ENCODE peak calls at places on chromosomes 1 and 21, in four cellular contexts. B is IMR-90; M is CD8-positive, alpha-beta T cell; P is cardiac fibroblast. R is an unnamed sample.

GRCh38 chr1:238951809-238952208 is 434.6 kb upstream of the CHRM3 start:
- DNase-seq in M (no peak), B (peak), P (peak), R (no peak)

GRCh38 chr1:5906966-5907365 is 85.3 kb downstream of the NPHP4 start:
- DNase-seq in P (no peak), B (no peak), M (no peak), R (no peak)

GRCh38 chr1:46657775-46658174 is 10.4 kb downstream of the ATPAF1 start:
- DNase-seq in M (no peak), B (no peak), P (no peak), R (no peak)

GRCh38 chr21:33403786-33404571 is 766 bp downstream of the IFNGR2 start:
- DNase-seq in P (peak), B (peak), M (peak), R (peak)

GRCh38 chr1:94804442-94804837 is 15.7 kb upstream of the SLC44A3 start:
- DNase-seq in M (no peak), P (no peak), B (no peak), R (no peak)

GRCh38 chr1:163213626-163214025 is 10.9 kb upstream of the RGS5 start:
- DNase-seq in B (no peak), M (no peak), P (no peak), R (no peak)

GRCh38 chr1:191674780-191675179 is 483.5 kb upstream of the RGS18 start:
- DNase-seq in B (no peak), M (no peak), P (no peak), R (no peak)

GRCh38 chr1:94247146-94248094 is 10.0 kb upstream of the ARHGAP29 start:
- DNase-seq in P (peak), B (peak), M (peak), R (peak)

GRCh38 chr1:44747878-44748277 is 8.2 kb downstream of the KIF2C start:
- DNase-seq in B (no peak), M (no peak), P (peak), R (no peak)

DNA sequence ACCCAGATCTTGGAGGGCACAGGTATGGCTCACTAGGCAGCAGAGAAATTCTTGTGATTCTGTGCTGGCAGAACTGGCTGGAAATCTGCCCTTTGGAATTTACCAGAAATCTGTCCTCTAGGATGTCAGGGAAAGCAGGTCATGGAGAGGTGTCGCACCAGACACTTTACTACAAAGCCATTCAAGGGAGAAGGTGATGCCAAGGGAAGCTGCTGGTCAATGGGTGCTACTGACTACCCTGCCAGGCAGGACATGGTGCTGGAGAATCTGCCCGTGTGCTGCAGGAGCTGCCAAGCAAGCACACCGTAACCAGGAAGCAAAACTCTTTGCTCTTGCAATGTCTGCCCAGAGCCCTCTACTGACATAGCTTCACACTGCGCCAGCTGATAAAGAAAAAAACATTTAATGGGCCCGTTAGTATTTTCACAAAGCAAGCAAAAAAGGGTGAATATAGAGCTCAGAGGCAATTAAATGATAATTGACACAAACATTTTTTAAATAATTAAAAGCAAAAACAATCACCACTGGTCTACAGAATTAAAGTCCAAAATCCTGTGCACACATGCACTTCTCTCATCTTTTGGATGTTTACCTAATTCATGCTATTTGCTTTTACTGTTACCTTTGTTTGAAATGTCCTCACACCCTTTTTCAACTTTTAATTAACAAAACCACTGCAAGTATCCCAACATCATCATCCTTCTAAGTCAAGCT is 7.2 kb upstream of the FBXO28 start:
- DNase-seq in B (peak), M (no peak), P (peak), R (peak)
- TF ChIP-seq CTCF in B (peak), M (no peak), P (peak), R (peak)

DNA sequence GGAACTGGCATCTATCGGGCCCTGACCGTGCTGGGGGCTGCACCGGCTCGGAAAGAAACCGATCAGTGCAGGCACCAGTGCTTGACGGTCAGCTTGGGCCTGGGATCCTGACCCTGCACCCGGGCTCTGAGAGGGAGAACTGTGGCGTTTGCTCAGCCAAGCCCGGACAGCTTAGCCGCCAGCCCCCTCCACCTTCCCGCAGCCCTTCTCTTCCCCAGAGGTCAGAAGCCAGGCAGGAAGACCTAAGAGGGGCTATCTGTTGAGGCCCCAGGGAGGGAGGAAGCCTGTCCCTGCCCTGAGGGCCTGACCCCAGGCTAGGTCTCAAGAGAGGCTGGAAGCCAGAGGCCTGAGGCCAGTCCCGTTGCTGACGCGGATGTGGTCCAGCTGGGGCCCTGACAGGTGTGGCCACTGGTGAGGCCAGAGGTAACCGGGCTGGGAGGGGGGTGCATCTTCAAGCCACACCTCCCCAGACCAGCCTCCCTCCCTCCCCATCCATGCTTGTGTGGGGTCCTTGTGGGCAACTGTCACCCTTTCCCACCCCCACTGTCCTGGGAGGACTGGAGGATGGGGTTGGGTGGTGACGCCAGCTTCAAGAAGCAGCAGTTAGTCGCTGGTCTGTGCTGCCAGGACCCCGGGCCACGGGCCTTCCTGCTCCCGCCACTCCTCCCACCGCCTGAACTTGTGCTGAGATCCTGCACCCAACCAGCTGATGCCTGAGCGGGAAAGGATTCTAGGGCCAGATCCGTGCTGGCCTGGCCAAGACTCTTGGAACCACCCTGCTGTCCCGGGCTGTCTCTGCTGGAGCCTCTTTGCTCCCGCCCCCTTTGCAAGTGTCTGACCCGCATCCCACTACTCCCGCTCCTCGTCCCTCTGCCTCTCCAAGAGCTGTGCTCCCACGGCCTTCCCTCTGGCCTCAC is 2.6 kb upstream of the DVL1 start:
- DNase-seq in B (peak), M (no peak), P (no peak), R (no peak)
- H3K4me3 ChIP-seq in B (no peak), M (no peak), P (peak), R (no peak)

GRCh38 chr1:209207701-209208286 is 375.7 kb upstream of the CAMK1G start:
- DNase-seq in M (no peak), P (peak), B (peak), R (peak)
- TF ChIP-seq CTCF in M (no peak), P (peak), B (peak), R (peak)

GRCh38 chr1:185886046-185886445 is 151.9 kb downstream of the HMCN1 start:
- DNase-seq in B (no peak), P (no peak), M (no peak), R (no peak)

GRCh38 chr1:185880779-185881333 is 146.7 kb downstream of the HMCN1 start:
- DNase-seq in P (no peak), M (no peak), B (no peak), R (no peak)

GRCh38 chr1:185880330-185880729 is 146.1 kb downstream of the HMCN1 start:
- DNase-seq in P (no peak), M (no peak), B (no peak), R (no peak)
- H3K4me3 ChIP-seq in P (no peak), M (no peak), B (no peak), R (no peak)